ENCODE peak calls at places on chromosomes 12 and 14, in five cellular contexts. P, M, S, O and D are unnamed samples.

GRCh38 chr12:19800884-19801283 is 361.6 kb downstream of the AEBP2 start:
- DNase-seq in S (no peak), M (no peak), P (no peak), O (no peak), D (no peak)

GRCh38 chr12:83818888-83819287 is 1093.7 kb downstream of the SLC6A15 start:
- DNase-seq in P (peak), M (no peak), S (no peak), O (no peak), D (no peak)

GRCh38 chr14:26794731-26795130 is 196.9 kb upstream of the NOVA1 start:
- DNase-seq in M (no peak), O (no peak), P (no peak), S (no peak), D (no peak)

GRCh38 chr14:24353551-24354529 is 14.0 kb upstream of the RIPK3 start:
- DNase-seq in M (no peak), S (no peak), O (no peak), P (no peak), D (no peak)

GRCh38 chr12:43060738-43061137 is 471.2 kb upstream of the PRICKLE1 start:
- DNase-seq in P (no peak), S (no peak), M (no peak), O (no peak), D (no peak)

GRCh38 chr12:70290126-70290525 is 46.9 kb downstream of the CNOT2 start:
- DNase-seq in S (no peak), M (no peak), P (no peak), O (no peak), D (no peak)

GRCh38 chr14:70624972-70625371 is 16.7 kb upstream of the TTC9 start:
- DNase-seq in S (no peak), O (no peak), P (no peak), M (no peak), D (no peak)

GRCh38 chr14:85131523-85131922 is 398.4 kb upstream of the FLRT2 start:
- DNase-seq in M (no peak), O (no peak), P (peak), S (no peak), D (no peak)